ENCODE peak calls at places on chromosomes 11 and 22, in nine cellular contexts. M is HFFc6, H is IMR-90, P is WTC11, X is body of pancreas, J is AG04450, I is heart right ventricle, S is mesothelial cell of epicardium, L is spleen. Y is an unnamed sample.

GRCh38 chr11:118142809-118143208 is 9.8 kb downstream of the SCN4B start:
- DNase-seq in M (no peak), I (no peak), X (no peak), P (no peak), J (no peak), S (no peak), L (peak), H (no peak), Y (no peak)

GRCh38 chr22:27331526-27332281 is 469.9 kb downstream of the MN1 start:
- DNase-seq in J (no peak), S (no peak), X (peak), L (no peak), I (peak), P (peak), M (no peak), H (peak), Y (no peak)

GRCh38 chr22:39090426-39091064 is 6.5 kb upstream of the APOBEC3H start:
- DNase-seq in L (peak), M (no peak), H (no peak), X (no peak), P (no peak), S (no peak), I (no peak), J (no peak), Y (no peak)

GRCh38 chr11:4578624-4579023 is 2.9 kb upstream of the OR52I2 start:
- DNase-seq in L (no peak), M (no peak), H (no peak), S (no peak), X (no peak), J (no peak), I (no peak), P (no peak), Y (no peak)

GRCh38 chr11:124669193-124669592 is 4.3 kb downstream of the SIAE start:
- DNase-seq in P (peak), X (peak), H (peak), M (peak), L (no peak), I (no peak), S (no peak), J (no peak), Y (no peak)

GRCh38 chr11:67301951-67302516 is 1.3 kb upstream of the SSH3 start:
- DNase-seq in J (peak), X (peak), P (peak), S (no peak), M (no peak), I (peak), H (peak), L (peak), Y (peak)

GRCh38 chr11:47056261-47056915 is 119.8 kb downstream of the CSTPP1 start:
- DNase-seq in H (peak), M (peak), S (no peak), I (no peak), P (no peak), X (no peak), L (no peak), J (peak), Y (no peak)

GRCh38 chr11:83693279-83693992 is 407.3 kb upstream of the CCDC90B start:
- DNase-seq in X (no peak), M (no peak), H (no peak), S (no peak), I (no peak), P (no peak), J (no peak), L (no peak), Y (no peak)

GRCh38 chr22:20117656-20118571 is 888 bp upstream of the TRMT2A start:
- DNase-seq in X (peak), P (no peak), J (no peak), M (peak), L (peak), I (peak), S (no peak), H (peak), Y (peak)

GRCh38 chr22:35930933-35931332 is 97.7 kb downstream of the RBFOX2 start:
- DNase-seq in L (no peak), M (peak), S (no peak), H (peak), I (no peak), J (peak), P (no peak), X (no peak), Y (no peak)

GRCh38 chr11:78138694-78139421 is 568 bp downstream of the ALG8 start:
- DNase-seq in X (no peak), L (no peak), H (peak), S (no peak), I (no peak), J (no peak), P (no peak), M (peak), Y (no peak)

GRCh38 chr11:64619811-64620285 is 28.8 kb downstream of the SLC22A12 start:
- DNase-seq in S (peak), L (no peak), H (peak), M (peak), J (peak), I (no peak), X (peak), P (peak), Y (no peak)

GRCh38 chr11:5922749-5923426 is 19.2 kb upstream of the OR56A3 start:
- DNase-seq in L (no peak), J (no peak), H (no peak), P (no peak), X (no peak), M (no peak), S (no peak), I (no peak), Y (no peak)

GRCh38 chr11:120173771-120174170 is 35.9 kb upstream of the TRIM29 start:
- DNase-seq in I (no peak), L (no peak), X (no peak), H (no peak), M (no peak), J (no peak), S (peak), P (no peak), Y (no peak)

GRCh38 chr22:25053153-25053805 is 100.8 kb downstream of the KIAA1671 start:
- DNase-seq in J (no peak), L (no peak), X (no peak), P (no peak), S (no peak), M (no peak), I (no peak), H (no peak), Y (no peak)

GRCh38 chr11:45654242-45654641 is 11.2 kb downstream of the CHST1 start:
- DNase-seq in I (no peak), L (peak), H (no peak), S (peak), J (no peak), M (no peak), P (no peak), X (no peak), Y (no peak)

GRCh38 chr11:8056810-8057463 is 24.1 kb upstream of the TUB start:
- DNase-seq in L (peak), M (peak), J (no peak), X (no peak), P (no peak), S (peak), I (no peak), H (peak), Y (peak)

GRCh38 chr22:17576475-17576874 is 13.2 kb downstream of the SLC25A18 start:
- DNase-seq in S (no peak), M (peak), J (no peak), X (no peak), L (no peak), H (peak), P (no peak), I (no peak), Y (no peak)

GRCh38 chr11:79263001-79263400 is 177.8 kb downstream of the TENM4 start:
- DNase-seq in I (peak), X (no peak), J (peak), S (no peak), H (peak), M (no peak), L (no peak), P (no peak), Y (no peak)

GRCh38 chr11:84722583-84723108 is 904.5 kb downstream of the DLG2 start:
- DNase-seq in L (no peak), X (no peak), P (peak), I (no peak), M (no peak), H (no peak), J (no peak), S (no peak), Y (no peak)
- TF ChIP-seq CTCF in L (no peak), X (no peak), P (peak), I (no peak), M (no peak), H (no peak), J (peak), S (no peak), Y (no peak)

GRCh38 chr22:11629661-11630385 is 3898.2 kb upstream of the OR11H1 start:
- DNase-seq in S (no peak), X (no peak), L (peak), P (no peak), J (no peak), I (no peak), M (no peak), H (no peak), Y (no peak)

GRCh38 chr22:11628651-11629511 is 3899.1 kb upstream of the OR11H1 start:
- DNase-seq in L (peak), S (no peak), P (no peak), X (no peak), J (no peak), H (no peak), M (no peak), I (no peak), Y (no peak)

GRCh38 chr22:11626422-11626773 is 3901.6 kb upstream of the OR11H1 start:
- DNase-seq in M (no peak), P (no peak), J (no peak), H (no peak), L (peak), I (no peak), X (no peak), S (no peak), Y (no peak)

GRCh38 chr22:11627798-11628650 is 3900.0 kb upstream of the OR11H1 start:
- DNase-seq in I (no peak), P (no peak), X (no peak), J (no peak), H (no peak), M (no peak), L (peak), S (no peak), Y (no peak)

DNA sequence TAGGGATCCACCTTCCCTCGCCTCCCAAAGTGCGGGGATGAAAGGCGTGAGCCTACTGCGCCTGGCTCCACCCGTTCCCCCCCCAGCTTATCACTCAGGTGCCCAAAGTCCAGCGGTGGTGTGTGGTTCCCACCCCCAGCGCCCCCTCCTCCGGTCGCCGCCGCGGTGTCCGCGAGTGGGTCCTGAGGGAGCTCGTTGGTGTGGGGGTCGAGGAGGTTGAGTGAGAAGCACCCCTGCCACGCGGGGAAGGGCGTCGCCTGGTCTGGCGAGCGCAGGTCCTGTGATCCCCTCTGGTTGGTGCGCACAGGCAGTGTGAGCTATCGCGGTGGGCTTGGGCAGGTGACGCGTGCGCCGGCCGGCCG is 3900.6 kb upstream of the OR11H1 start:
- DNase-seq in M (no peak), S (no peak), I (no peak), X (no peak), P (no peak), L (peak), H (no peak), J (no peak), Y (no peak)
- TF ChIP-seq CTCF in M (no peak), S (no peak), I (no peak), X (no peak), P (no peak), L (no peak), H (no peak), J (no peak), Y (no peak)

GRCh38 chr11:114180301-114181055 is 115.7 kb upstream of the NNMT start:
- DNase-seq in S (no peak), H (no peak), M (no peak), J (no peak), X (peak), I (peak), P (peak), L (no peak), Y (no peak)
- TF ChIP-seq CTCF in S (no peak), H (peak), M (peak), J (peak), X (peak), I (peak), P (peak), L (peak), Y (peak)

GRCh38 chr11:106137061-106137460 is 59.6 kb downstream of the AASDHPPT start:
- DNase-seq in L (no peak), M (no peak), I (no peak), S (no peak), P (no peak), J (no peak), H (no peak), X (no peak), Y (no peak)

GRCh38 chr11:106131998-106132397 is 54.5 kb downstream of the AASDHPPT start:
- DNase-seq in S (no peak), P (no peak), L (no peak), X (no peak), J (no peak), M (no peak), I (no peak), H (no peak), Y (no peak)

GRCh38 chr11:106137758-106138157 is 60.3 kb downstream of the AASDHPPT start:
- DNase-seq in I (no peak), H (no peak), P (no peak), S (no peak), L (no peak), M (no peak), J (no peak), X (no peak), Y (no peak)

GRCh38 chr11:106132582-106133354 is 55.3 kb downstream of the AASDHPPT start:
- DNase-seq in J (no peak), M (no peak), H (no peak), P (no peak), I (no peak), X (no peak), S (no peak), L (no peak), Y (no peak)

GRCh38 chr11:106133529-106133928 is 56.1 kb downstream of the AASDHPPT start:
- DNase-seq in M (no peak), P (no peak), X (no peak), J (no peak), I (no peak), H (no peak), L (no peak), S (no peak), Y (no peak)
- TF ChIP-seq CTCF in M (peak), P (no peak), X (peak), J (peak), I (no peak), H (peak), L (no peak), S (no peak), Y (peak)

DNA sequence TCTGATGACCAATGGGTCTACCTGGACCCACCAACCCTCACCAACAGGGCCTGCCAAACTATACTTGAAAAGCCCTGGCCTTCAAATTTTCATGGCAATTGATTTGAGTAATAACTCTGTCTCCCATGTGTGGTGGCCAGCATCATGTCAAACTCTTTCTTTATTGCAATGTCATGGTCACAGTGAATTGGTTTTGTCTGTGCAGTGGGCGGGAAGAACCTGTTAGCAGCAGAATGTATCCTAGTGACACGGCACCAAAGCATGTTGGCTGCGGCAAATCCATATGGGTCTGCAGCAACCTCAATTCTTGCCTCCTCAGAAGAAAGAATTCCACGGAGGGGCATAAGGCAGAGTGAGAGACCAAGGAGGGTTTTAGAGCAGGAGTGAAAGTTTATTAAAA is 19.6 kb upstream of the TMEM123 start:
- DNase-seq in H (no peak), P (no peak), I (no peak), M (no peak), X (no peak), S (no peak), L (no peak), J (no peak), Y (no peak)
- TF ChIP-seq CTCF in H (no peak), P (no peak), I (no peak), M (no peak), X (no peak), S (no peak), L (no peak), J (no peak), Y (no peak)

GRCh38 chr11:96704847-96705246 is 315.0 kb downstream of the JRKL start:
- DNase-seq in H (no peak), M (no peak), P (no peak), I (no peak), L (no peak), S (no peak), J (no peak), X (no peak), Y (no peak)
- TF ChIP-seq CTCF in H (peak), M (peak), P (no peak), I (no peak), L (no peak), S (no peak), J (peak), X (no peak), Y (no peak)

GRCh38 chr11:123473941-123474668 is 44.0 kb downstream of the GRAMD1B start:
- DNase-seq in J (peak), I (no peak), L (no peak), P (no peak), S (no peak), M (peak), H (peak), X (no peak), Y (no peak)
- TF ChIP-seq CTCF in J (no peak), I (no peak), L (no peak), P (no peak), S (no peak), M (no peak), H (no peak), X (no peak), Y (no peak)